ENCODE peak calls at places on chromosomes 13 and 19, in four cellular contexts. C, V, E and P are unnamed samples.

GRCh38 chr13:19967619-19968018 is 9.1 kb downstream of the ZMYM2 start:
- DNase-seq in V (no peak), E (no peak), C (no peak), P (no peak)

GRCh38 chr19:50368649-50369570 is 3.5 kb upstream of the NAPSA start:
- DNase-seq in V (peak; percentile 92), E (peak; percentile 80), C (peak; percentile 88), P (peak; percentile 70)

GRCh38 chr13:44159633-44160279 is 213.9 kb upstream of the SERP2 start:
- DNase-seq in V (peak; percentile 4), E (no peak), C (no peak), P (no peak)

GRCh38 chr19:2546128-2547032 is 70.5 kb downstream of the GADD45B start:
- DNase-seq in E (no peak), V (peak; percentile 64), C (peak; percentile 90), P (peak; percentile 78)

GRCh38 chr13:41682001-41682400 is 224.7 kb downstream of the RGCC start:
- DNase-seq in E (no peak), V (no peak), C (no peak), P (no peak)

GRCh38 chr13:100491164-100491847 is 97.3 kb downstream of the GGACT start:
- DNase-seq in C (no peak), V (no peak), E (peak; percentile 60), P (peak; percentile 46)

GRCh38 chr13:76380436-76381065 is 505.7 kb downstream of the KCTD12 start:
- DNase-seq in E (no peak), V (no peak), C (no peak), P (no peak)

GRCh38 chr13:110520431-110521295 is 40.9 kb downstream of the RAB20 start:
- DNase-seq in C (no peak), V (peak; percentile 89), E (peak; percentile 80), P (peak; percentile 89)

GRCh38 chr13:103812966-103813365 is 746.7 kb upstream of the SLC10A2 start:
- DNase-seq in C (no peak), E (no peak), V (no peak), P (no peak)

GRCh38 chr19:52139291-52140076 is at the start of gene ZNF616:
- DNase-seq in E (peak; percentile 92), C (peak; percentile 97), V (peak; percentile 98), P (peak; percentile 96)

GRCh38 chr19:38317104-38317612 is 1.4 kb upstream of the YIF1B start:
- DNase-seq in V (no peak), E (no peak), C (no peak), P (no peak)

GRCh38 chr19:17023805-17024204 is 2.8 kb downstream of the CPAMD8 start:
- DNase-seq in C (no peak), V (no peak), E (no peak), P (no peak)

GRCh38 chr19:17027428-17027816 is 812 bp upstream of the CPAMD8 start:
- DNase-seq in V (no peak), C (no peak), E (no peak), P (no peak)

GRCh38 chr19:17025361-17025760 is 1.2 kb downstream of the CPAMD8 start:
- DNase-seq in C (no peak), V (peak; percentile 49), E (no peak), P (no peak)

GRCh38 chr19:17026706-17027427 is at the start of gene CPAMD8:
- DNase-seq in C (peak; percentile 70), E (no peak), V (no peak), P (no peak)

GRCh38 chr19:17026041-17026658 is 460 bp downstream of the CPAMD8 start:
- DNase-seq in V (peak; percentile 67), E (no peak), C (peak; percentile 44), P (no peak)
- H3K4me3 ChIP-seq in V (peak overlapping the region; percentile 49), E (no peak overlapping the region), C (peak overlapping the region; percentile 91), P (no peak overlapping the region)

DNA sequence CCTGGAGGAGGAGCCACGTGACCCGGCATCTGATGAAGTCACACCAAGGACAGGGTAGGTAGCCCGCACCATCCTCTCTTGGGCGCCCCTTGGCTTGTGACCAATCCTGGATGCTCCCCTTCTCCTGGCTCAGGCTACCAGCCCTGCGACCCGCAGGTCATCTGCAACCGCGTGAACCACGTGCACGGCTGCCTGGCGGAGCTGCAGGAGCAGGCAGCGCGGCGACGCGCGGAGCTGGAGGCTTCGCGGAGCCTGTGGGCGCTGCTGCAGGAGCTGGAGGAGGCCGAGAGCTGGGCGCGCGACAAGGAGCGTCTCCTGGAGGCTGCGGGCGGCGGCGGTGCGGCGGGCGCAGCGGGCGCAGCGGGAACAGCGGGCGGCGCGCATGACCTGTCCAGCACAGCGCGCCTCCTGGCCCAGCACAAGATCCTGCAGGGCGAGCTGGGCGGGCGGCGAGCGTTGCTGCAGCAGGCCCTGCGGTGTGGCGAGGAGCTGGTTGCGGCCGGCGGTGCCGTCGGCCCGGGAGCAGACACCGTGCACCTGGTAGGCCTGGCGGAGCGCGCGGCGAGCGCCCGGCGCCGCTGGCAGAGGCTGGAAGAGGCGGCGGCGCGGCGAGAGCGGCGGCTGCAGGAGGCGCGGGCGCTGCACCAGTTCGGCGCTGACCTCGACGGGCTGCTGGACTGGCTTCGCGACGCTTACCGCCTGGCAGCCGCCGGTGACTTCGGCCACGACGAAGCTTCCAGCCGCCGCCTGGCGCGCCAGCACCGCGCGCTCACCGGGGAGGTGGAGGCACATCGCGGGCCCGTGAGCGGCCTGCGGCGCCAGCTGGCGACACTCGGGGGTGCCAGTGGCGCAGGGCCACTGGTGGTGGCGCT is 45.9 kb downstream of the SPTBN4 start:
- DNase-seq in V (no peak), C (peak; percentile 81), E (no peak), P (no peak)
- TF ChIP-seq CTCF in V (no peak), C (no peak), E (no peak), P (no peak)

GRCh38 chr19:11848200-11848593 is 329 bp upstream of the ZNF439 start:
- DNase-seq in E (no peak), V (no peak), C (no peak), P (no peak)
- H3K4me3 ChIP-seq in E (peak overlapping the region; percentile 75), V (no peak overlapping the region), C (no peak overlapping the region), P (peak overlapping the region; percentile 60)

DNA sequence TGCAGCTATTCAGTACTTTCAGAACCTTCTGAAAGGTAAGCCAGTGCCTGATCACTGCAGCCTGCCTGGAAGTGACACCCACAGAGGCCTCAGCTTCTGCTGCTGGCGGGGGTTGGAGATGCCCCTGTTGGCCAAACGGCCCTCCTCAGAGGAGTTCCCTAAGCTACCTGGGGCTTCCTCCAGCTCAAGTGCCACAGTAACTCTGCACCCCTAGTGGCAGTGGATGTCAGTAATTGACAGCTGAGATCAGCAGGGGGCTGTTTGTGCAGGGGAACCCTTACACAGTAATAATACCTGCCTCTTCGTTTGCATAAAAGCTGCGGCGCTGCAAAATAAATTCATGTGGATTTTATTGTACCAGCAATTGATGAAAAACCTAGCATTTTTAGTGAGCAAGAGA is 28.9 kb downstream of the TDRD12 start:
- DNase-seq in C (peak; percentile 54), E (no peak), V (no peak), P (no peak)
- TF ChIP-seq CTCF in C (peak; percentile 38), E (no peak), V (no peak), P (no peak)

GRCh38 chr19:5624741-5625140 is 1.9 kb downstream of the SAFB start:
- DNase-seq in C (peak; percentile 33), E (no peak), V (no peak), P (no peak)
- H3K4me3 ChIP-seq in C (peak overlapping the region; percentile 79), E (peak overlapping the region; percentile 99), V (no peak overlapping the region), P (peak overlapping the region; percentile 82)

GRCh38 chr19:18809149-18809978 is 18.3 kb upstream of the COMP start:
- DNase-seq in E (peak; percentile 82), V (peak; percentile 65), C (no peak), P (peak; percentile 77)

GRCh38 chr19:18817574-18817973 is 14.2 kb upstream of the UPF1 start:
- DNase-seq in V (no peak), E (no peak), C (no peak), P (no peak)

GRCh38 chr19:18815673-18816072 is 16.1 kb upstream of the UPF1 start:
- DNase-seq in E (no peak), V (no peak), C (no peak), P (no peak)

GRCh38 chr19:18814063-18814462 is 17.7 kb upstream of the UPF1 start:
- DNase-seq in V (no peak), C (no peak), E (no peak), P (no peak)
- TF ChIP-seq CTCF in V (no peak), C (no peak), E (no peak), P (no peak)

GRCh38 chr13:74061939-74062595 is 72.1 kb downstream of the KLF12 start:
- DNase-seq in V (no peak), C (no peak), E (peak; percentile 35), P (no peak)
- H3K4me3 ChIP-seq in V (no peak overlapping the region), C (no peak overlapping the region), E (no peak overlapping the region), P (no peak overlapping the region)

DNA sequence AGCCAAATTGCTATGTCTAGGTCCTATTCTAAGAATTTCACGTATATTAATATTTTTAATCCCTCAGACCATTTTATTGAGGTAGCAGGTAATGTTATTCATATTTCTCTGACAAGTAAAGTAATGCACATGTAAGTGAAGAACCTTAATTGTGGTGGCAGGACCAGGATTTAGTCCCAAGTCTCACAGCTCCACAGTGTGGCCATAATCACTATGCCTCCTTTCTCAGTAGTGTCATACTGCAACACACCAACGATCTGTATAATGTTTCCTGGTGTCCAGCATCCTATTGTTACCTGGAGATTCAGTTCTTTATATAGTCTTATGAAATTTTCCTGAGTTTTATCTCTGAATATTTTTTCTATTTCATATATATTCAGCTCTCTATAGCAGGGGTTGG is 340.3 kb downstream of the OLFM4 start:
- DNase-seq in V (no peak), E (no peak), C (peak; percentile 44), P (no peak)
- TF ChIP-seq CTCF in V (no peak), E (no peak), C (peak; percentile 45), P (no peak)

DNA sequence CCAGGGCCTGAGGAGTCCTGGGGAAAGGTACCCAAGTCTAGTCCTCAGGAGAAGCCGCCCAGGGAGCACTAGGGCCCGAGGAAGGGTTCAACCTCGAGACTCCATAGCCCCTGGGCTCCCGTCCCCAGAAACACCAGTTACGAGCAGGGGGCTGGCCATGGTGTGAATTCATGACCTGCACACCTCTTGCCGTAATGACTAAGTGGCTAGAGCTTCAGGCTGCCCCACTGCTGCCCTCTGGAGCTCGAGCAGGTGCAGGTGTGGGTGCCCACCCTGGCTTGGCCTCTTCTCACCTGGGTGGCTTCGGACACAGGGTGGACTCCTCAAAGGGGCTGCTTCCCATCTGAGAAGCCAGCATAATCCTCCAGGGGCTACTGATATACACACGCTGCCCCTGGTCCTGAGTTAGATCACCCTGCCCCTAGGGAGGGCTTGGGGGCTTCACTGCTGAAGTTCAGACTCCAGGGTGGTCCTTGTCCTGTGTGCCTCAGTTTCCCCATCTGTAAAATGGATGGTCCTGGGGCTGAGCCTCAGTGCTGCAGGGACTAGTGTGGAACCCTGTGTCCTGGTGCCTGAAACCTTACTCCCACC is 13.6 kb downstream of the SPC24 start:
- DNase-seq in E (no peak), C (no peak), V (no peak), P (no peak)
- H3K4me3 ChIP-seq in E (no peak overlapping the region), C (no peak overlapping the region), V (no peak overlapping the region), P (no peak overlapping the region)

DNA sequence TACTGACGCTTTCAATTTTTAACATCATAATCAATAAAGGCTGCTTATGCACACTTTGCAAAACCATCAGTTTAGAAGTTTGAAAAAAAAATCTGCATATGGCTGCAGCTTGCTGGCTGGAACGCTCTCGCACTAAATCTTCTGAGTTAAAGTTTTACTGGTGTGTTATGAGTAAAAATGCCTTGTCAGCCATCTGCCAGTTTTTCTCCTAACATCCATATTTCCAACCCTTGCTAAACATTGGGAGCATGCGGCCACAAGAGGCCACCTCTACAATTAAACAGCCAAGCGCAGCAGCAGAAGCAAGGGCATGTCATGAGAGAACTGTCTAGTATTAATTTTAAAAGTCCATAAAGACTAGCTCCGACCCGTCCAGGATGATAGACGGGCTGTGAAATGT is 248.3 kb downstream of the TSHZ3 start:
- DNase-seq in C (no peak), V (no peak), E (peak; percentile 7), P (no peak)
- TF ChIP-seq CTCF in C (no peak), V (no peak), E (no peak), P (no peak)